ENCODE peak calls at places on chromosomes 2 and 18, in four cellular contexts. U is lung microvascular endothelial cell, T is H54, Q is NCI-H2107. K is an unnamed sample.

GRCh38 chr2:74206180-74206688 is 7.8 kb downstream of the MTHFD2 start:
- DNase-seq in Q (no peak), U (peak; percentile 85), T (peak; percentile 26), K (no peak)

GRCh38 chr2:37367984-37368383 is 23.6 kb downstream of the QPCT start:
- DNase-seq in T (no peak), U (no peak), Q (no peak), K (no peak)

GRCh38 chr2:112065966-112066365 is 10.9 kb downstream of the TMEM87B start:
- DNase-seq in U (peak; percentile 56), T (no peak), Q (no peak), K (no peak)

GRCh38 chr2:134233733-134234135 is 20.1 kb upstream of the MGAT5 start:
- DNase-seq in Q (no peak), T (no peak), U (no peak), K (no peak)

GRCh38 chr2:151611351-151611750 is 122.9 kb downstream of the NEB start:
- DNase-seq in U (no peak), Q (no peak), T (no peak), K (no peak)

GRCh38 chr18:33870059-33870458 is 292.0 kb downstream of the ASXL3 start:
- DNase-seq in Q (no peak), U (no peak), T (no peak), K (no peak)

GRCh38 chr2:79723830-79724229 is 211.0 kb downstream of the CTNNA2 start:
- DNase-seq in U (peak; percentile 3), Q (no peak), T (peak; percentile 26), K (peak; percentile 91)

GRCh38 chr2:156892449-156893335 is 364.8 kb upstream of the GALNT5 start:
- DNase-seq in T (no peak), U (peak; percentile 31), Q (peak; percentile 26), K (peak; percentile 64)

GRCh38 chr18:35512761-35513160 is 15.0 kb upstream of the INO80C start:
- DNase-seq in T (no peak), Q (no peak), U (no peak), K (no peak)

K was measured in A549.